ENCODE peak calls at places on chromosome 14, in four cellular contexts. X, S, G and M are unnamed samples.

GRCh38 chr14:22848391-22849164 is 12.2 kb downstream of the MMP14 start:
- DNase-seq in S (peak; percentile 75), X (peak; percentile 77), G (peak; percentile 89), M (peak; percentile 32)

GRCh38 chr14:101037021-101037817 is 133.7 kb upstream of the RTL1 start:
- DNase-seq in S (no peak), G (no peak), X (no peak), M (no peak)

GRCh38 chr14:71380271-71380670 is 473.0 kb downstream of the PCNX1 start:
- DNase-seq in X (peak; percentile 38), S (no peak), G (peak; percentile 94), M (no peak)

GRCh38 chr14:95196268-95196667 is 38.9 kb upstream of the DICER1 start:
- DNase-seq in G (no peak), S (no peak), X (no peak), M (peak; percentile 46)

GRCh38 chr14:31955941-31956579 is 121.0 kb upstream of the ARHGAP5 start:
- DNase-seq in X (no peak), G (no peak), S (no peak), M (no peak)

GRCh38 chr14:39827901-39828655 is 395.8 kb upstream of the FBXO33 start:
- DNase-seq in X (no peak), G (no peak), S (no peak), M (peak; percentile 18)

GRCh38 chr14:100994757-100995156 is 91.2 kb upstream of the RTL1 start:
- DNase-seq in S (no peak), X (no peak), G (peak; percentile 35), M (no peak)

GRCh38 chr14:98548071-98548686 is 723.8 kb downstream of the BCL11B start:
- DNase-seq in G (no peak), X (no peak), S (no peak), M (no peak)

GRCh38 chr14:55111122-55111705 is 17.8 kb upstream of the LGALS3 start:
- DNase-seq in S (no peak), G (no peak), X (no peak), M (no peak)

GRCh38 chr14:102221026-102221425 is 81.3 kb downstream of the WDR20 start:
- DNase-seq in S (no peak), X (no peak), G (peak; percentile 25), M (no peak)

GRCh38 chr14:31934767-31935266 is 142.3 kb upstream of the ARHGAP5 start:
- DNase-seq in X (no peak), S (peak; percentile 29), G (peak; percentile 63), M (no peak)